ENCODE peak calls at places on chromosomes 4 and X, in ten cellular contexts. Q is foreskin fibroblast, Z is hypothalamus, S is activated T-helper 1 cell treated with Interleukin-2 at 50 U/mL for 16 hours, X is uterus, A is T-helper 2 cell, P is skeletal muscle cell, C is GM20000, F is NB4, H is GM12864. D is an unnamed sample.

GRCh38 chr4:61886180-61886579 is 686.1 kb downstream of the ADGRL3 start:
- DNase-seq in Q (no peak), Z (no peak), S (no peak), X (no peak), A (no peak), P (no peak), C (no peak), F (peak), H (no peak), D (no peak)

GRCh38 chrX:124212622-124213021 is 119.8 kb upstream of the TEX13D start:
- DNase-seq in Q (no peak), Z (no peak), S (no peak), X (no peak), A (peak), P (no peak), C (no peak), F (peak), H (no peak), D (no peak)

GRCh38 chrX:112380541-112381278 is 298.1 kb upstream of the TRPC5 start:
- DNase-seq in Q (no peak), Z (no peak), S (no peak), X (no peak), A (no peak), P (no peak), C (no peak), F (no peak), H (no peak), D (no peak)

GRCh38 chr4:117324851-117325491 is 239.6 kb upstream of the TRAM1L1 start:
- DNase-seq in Q (peak), Z (no peak), S (no peak), X (no peak), A (no peak), P (peak), C (no peak), F (peak), H (no peak), D (no peak)

GRCh38 chr4:44869222-44869882 is 143.0 kb upstream of the GNPDA2 start:
- DNase-seq in Q (no peak), Z (no peak), S (no peak), X (no peak), A (no peak), P (no peak), C (no peak), F (peak), H (no peak), D (no peak)

GRCh38 chrX:134501942-134502341 is 42.0 kb downstream of the HPRT1 start:
- DNase-seq in Q (peak), Z (no peak), S (no peak), X (no peak), A (no peak), P (no peak), C (no peak), F (no peak), H (no peak), D (no peak)

GRCh38 chr4:87802858-87803257 is 3.5 kb downstream of the IBSP start:
- DNase-seq in Q (no peak), Z (no peak), S (no peak), X (no peak), A (no peak), P (no peak), C (no peak), F (no peak), H (no peak), D (no peak)

GRCh38 chr4:110175634-110176033 is 22.8 kb downstream of the ELOVL6 start:
- DNase-seq in Q (peak), Z (no peak), S (no peak), X (no peak), A (no peak), P (no peak), C (no peak), F (no peak), H (no peak), D (no peak)

GRCh38 chr4:28211714-28212470 is 1351.3 kb downstream of the STIM2 start:
- DNase-seq in Q (no peak), Z (no peak), S (no peak), X (no peak), A (no peak), P (no peak), C (no peak), F (no peak), H (no peak), D (no peak)

GRCh38 chrX:132609449-132609848 is 120.6 kb upstream of the MBNL3 start:
- DNase-seq in Q (no peak), Z (no peak), S (no peak), X (no peak), A (no peak), P (no peak), C (no peak), F (no peak), H (no peak), D (no peak)

GRCh38 chr4:160848901-160849735 is 1314.7 kb downstream of the FSTL5 start:
- DNase-seq in Q (no peak), Z (no peak), S (no peak), X (no peak), A (no peak), P (peak), C (no peak), F (no peak), H (no peak), D (no peak)

GRCh38 chrX:11049976-11050375 is 61.2 kb upstream of the HCCS start:
- DNase-seq in Q (no peak), Z (no peak), S (no peak), X (no peak), A (no peak), P (no peak), C (no peak), F (no peak), H (no peak), D (no peak)

GRCh38 chr4:164892018-164892417 is 15.0 kb downstream of the APELA start:
- DNase-seq in Q (no peak), Z (no peak), S (no peak), X (no peak), A (no peak), P (no peak), C (no peak), F (no peak), H (peak), D (no peak)

GRCh38 chrX:48466696-48467095 is 3.4 kb downstream of the SLC38A5 start:
- DNase-seq in Q (no peak), Z (no peak), S (no peak), X (no peak), A (no peak), P (no peak), C (no peak), F (peak), H (no peak), D (no peak)

GRCh38 chr4:19135886-19136633 is 1114.5 kb upstream of the LCORL start:
- DNase-seq in Q (no peak), Z (no peak), S (no peak), X (no peak), A (no peak), P (no peak), C (no peak), F (no peak), H (no peak), D (no peak)

GRCh38 chrX:123736333-123736921 is 3.6 kb upstream of the THOC2 start:
- DNase-seq in Q (peak), Z (no peak), S (no peak), X (no peak), A (no peak), P (peak), C (no peak), F (no peak), H (no peak), D (no peak)

GRCh38 chr4:98653890-98654867 is 4.2 kb downstream of the TSPAN5 start:
- DNase-seq in Q (peak), Z (no peak), S (no peak), X (peak), A (no peak), P (peak), C (no peak), F (no peak), H (no peak), D (no peak)

GRCh38 chr4:833156-833555 is 7.2 kb upstream of the CPLX1 start:
- DNase-seq in Q (no peak), Z (no peak), S (no peak), X (no peak), A (no peak), P (no peak), C (no peak), F (peak), H (no peak), D (no peak)

GRCh38 chr4:172666711-172667368 is 501.8 kb upstream of the GALNT7 start:
- DNase-seq in Q (peak), Z (no peak), S (no peak), X (no peak), A (no peak), P (no peak), C (no peak), F (peak), H (no peak), D (no peak)

GRCh38 chrX:153900806-153901752 is 3.4 kb upstream of the AVPR2 start:
- DNase-seq in Q (peak), Z (no peak), S (peak), X (peak), A (peak), P (peak), C (peak), F (peak), H (peak), D (peak)

GRCh38 chr4:127604949-127605709 is 27.6 kb upstream of the INTU start:
- DNase-seq in Q (peak), Z (no peak), S (no peak), X (no peak), A (no peak), P (no peak), C (no peak), F (peak), H (peak), D (no peak)

D was measured in CD4-positive, alpha-beta T cell.